ENCODE peak calls at places on chromosomes 12 and 14, in nine cellular contexts. N is Right ventricle myocardium inferior; G is transverse colon; D is activated T-cell treated with anti-CD3 and anti-CD28 coated beads for 24 hours; Q is HT1080; V is activated CD4-positive, alpha-beta T cell treated with anti-CD3 and anti-CD28 coated beads for 4 hours; H is AG09319; Y is ACHN; I is left kidney. K is an unnamed sample.

GRCh38 chr12:122856999-122857671 is 21.9 kb downstream of the HIP1R start:
- DNase-seq in N (no peak), G (no peak), D (no peak), Q (no peak), V (no peak), H (no peak), Y (no peak), I (no peak), K (no peak)

GRCh38 chr14:81144811-81145598 is 75.8 kb downstream of the GTF2A1 start:
- DNase-seq in N (no peak), G (no peak), D (no peak), Q (no peak), V (no peak), H (no peak), Y (no peak), I (no peak), K (no peak)

GRCh38 chr14:65958664-65959562 is 527.3 kb upstream of the CCDC196 start:
- DNase-seq in N (no peak), G (no peak), D (no peak), Q (peak; percentile 49), V (no peak), H (no peak), Y (peak; percentile 36), I (peak; percentile 58), K (no peak)

GRCh38 chr14:64762044-64763034 is 58.1 kb downstream of the PLEKHG3 start:
- DNase-seq in N (peak; percentile 90), G (peak; percentile 85), D (peak; percentile 30), Q (peak; percentile 82), V (peak; percentile 53), H (peak; percentile 62), Y (peak; percentile 31), I (peak; percentile 98), K (no peak)

GRCh38 chr12:79927772-79928474 is 7.0 kb downstream of the PPP1R12A start:
- DNase-seq in N (no peak), G (no peak), D (peak; percentile 27), Q (no peak), V (peak; percentile 43), H (no peak), Y (no peak), I (no peak), K (no peak)

GRCh38 chr14:51430600-51430999 is 190.6 kb downstream of the TMX1 start:
- DNase-seq in N (no peak), G (no peak), D (no peak), Q (no peak), V (no peak), H (no peak), Y (no peak), I (no peak), K (no peak)

GRCh38 chr14:76848879-76849278 is 22.7 kb downstream of the LRRC74A start:
- DNase-seq in N (no peak), G (no peak), D (no peak), Q (no peak), V (no peak), H (no peak), Y (no peak), I (peak; percentile 77), K (no peak)

GRCh38 chr12:5374691-5375090 is 57.2 kb upstream of the NTF3 start:
- DNase-seq in N (no peak), G (no peak), D (no peak), Q (no peak), V (no peak), H (no peak), Y (no peak), I (no peak), K (no peak)

GRCh38 chr14:61346793-61347192 is 25.4 kb downstream of the PRKCH start:
- DNase-seq in N (no peak), G (no peak), D (no peak), Q (no peak), V (no peak), H (no peak), Y (no peak), I (no peak), K (no peak)

GRCh38 chr14:70189678-70190077 is 927 bp upstream of the SLC8A3 start:
- DNase-seq in N (no peak), G (no peak), D (no peak), Q (no peak), V (no peak), H (no peak), Y (no peak), I (peak; percentile 8), K (no peak)

GRCh38 chr14:106039400-106039799 is 513.0 kb downstream of the TMEM121 start:
- DNase-seq in N (no peak), G (peak; percentile 29), D (peak; percentile 48), Q (peak; percentile 40), V (peak; percentile 62), H (no peak), Y (no peak), I (no peak), K (no peak)

GRCh38 chr14:49641697-49642129 is 6.7 kb upstream of the DNAAF2 start:
- DNase-seq in N (no peak), G (peak; percentile 78), D (no peak), Q (no peak), V (no peak), H (no peak), Y (peak; percentile 65), I (no peak), K (no peak)

GRCh38 chr12:88188180-88188579 is 46.1 kb downstream of the TMTC3 start:
- DNase-seq in N (no peak), G (no peak), D (no peak), Q (peak; percentile 5), V (no peak), H (no peak), Y (peak; percentile 12), I (no peak), K (no peak)

GRCh38 chr12:51886021-51886710 is 1.7 kb upstream of the ANKRD33 start:
- DNase-seq in N (peak; percentile 81), G (peak; percentile 51), D (peak; percentile 40), Q (peak; percentile 96), V (peak; percentile 31), H (peak; percentile 88), Y (peak; percentile 48), I (peak; percentile 78), K (no peak)

GRCh38 chr12:122489038-122489437 is 11.7 kb downstream of the ZCCHC8 start:
- DNase-seq in N (no peak), G (no peak), D (no peak), Q (no peak), V (no peak), H (no peak), Y (no peak), I (no peak), K (no peak)

GRCh38 chr14:61887628-61888027 is 125.4 kb downstream of the SNAPC1 start:
- DNase-seq in N (no peak), G (no peak), D (no peak), Q (no peak), V (no peak), H (no peak), Y (no peak), I (no peak), K (no peak)

GRCh38 chr12:28063355-28063885 is 90.9 kb upstream of the PTHLH start:
- DNase-seq in N (no peak), G (no peak), D (no peak), Q (no peak), V (no peak), H (no peak), Y (no peak), I (peak; percentile 2), K (no peak)

GRCh38 chr12:31106101-31106803 is 32.6 kb downstream of the DDX11 start:
- DNase-seq in N (no peak), G (no peak), D (no peak), Q (no peak), V (no peak), H (no peak), Y (no peak), I (no peak), K (no peak)

GRCh38 chr14:96761066-96761465 is 36.1 kb upstream of the VRK1 start:
- DNase-seq in N (no peak), G (no peak), D (no peak), Q (no peak), V (no peak), H (no peak), Y (no peak), I (no peak), K (no peak)

GRCh38 chr12:124764451-124764850 is 99.2 kb downstream of the SCARB1 start:
- DNase-seq in N (no peak), G (peak; percentile 52), D (no peak), Q (peak; percentile 42), V (peak; percentile 26), H (no peak), Y (peak; percentile 65), I (no peak), K (no peak)

GRCh38 chr12:6285063-6285477 is 25.4 kb upstream of the PLEKHG6 start:
- DNase-seq in N (peak; percentile 84), G (peak; percentile 71), D (peak; percentile 48), Q (peak; percentile 77), V (peak; percentile 51), H (no peak), Y (peak; percentile 75), I (peak; percentile 91), K (no peak)

GRCh38 chr12:1842183-1842904 is 22.0 kb downstream of the LRTM2 start:
- DNase-seq in N (no peak), G (peak; percentile 3), D (no peak), Q (no peak), V (no peak), H (no peak), Y (no peak), I (no peak), K (no peak)

GRCh38 chr14:44960646-44961045 is 1.1 kb downstream of the KLHL28 start:
- DNase-seq in N (no peak), G (no peak), D (no peak), Q (no peak), V (no peak), H (no peak), Y (no peak), I (no peak), K (no peak)

GRCh38 chr12:124207617-124208016 is 87.3 kb upstream of the RFLNA start:
- DNase-seq in N (no peak), G (no peak), D (no peak), Q (no peak), V (no peak), H (no peak), Y (no peak), I (no peak), K (no peak)

GRCh38 chr14:61553730-61554641 is 141.3 kb upstream of the HIF1A start:
- DNase-seq in N (no peak), G (no peak), D (no peak), Q (peak; percentile 97), V (no peak), H (peak; percentile 99), Y (no peak), I (no peak), K (no peak)

GRCh38 chr12:50188280-50188781 is 21.2 kb upstream of the CERS5 start:
- DNase-seq in N (no peak), G (no peak), D (no peak), Q (no peak), V (no peak), H (no peak), Y (no peak), I (no peak), K (no peak)

K was measured in cortex of kidney.